ENCODE peak calls at places on chromosomes 5 and 9, in seven cellular contexts. V is SK-N-SH, S is H1, N is K562, W is HCT116, Y is GM12878, U is HepG2. X is an unnamed sample.

GRCh38 chr5:92795633-92796032 is 785.4 kb downstream of the NR2F1-AS1 start:
- DNase-seq in N (no peak), V (no peak), S (no peak), U (no peak), W (no peak), Y (no peak), X (no peak)

GRCh38 chr9:2570615-2571479 is 50.7 kb upstream of the VLDLR start:
- DNase-seq in N (peak), S (no peak), V (peak), U (peak), W (peak), Y (peak), X (peak)

GRCh38 chr5:177183142-177183541 is 49.6 kb downstream of the NSD1 start:
- DNase-seq in Y (no peak), N (no peak), U (no peak), S (no peak), W (no peak), V (no peak), X (no peak)

GRCh38 chr5:88000877-88001276 is 267.8 kb downstream of the TMEM161B start:
- DNase-seq in V (no peak), Y (no peak), U (no peak), S (no peak), N (no peak), W (no peak), X (no peak)

GRCh38 chr9:10059044-10059443 is 553.8 kb downstream of the PTPRD start:
- DNase-seq in N (no peak), S (no peak), Y (no peak), W (no peak), V (no peak), U (no peak), X (no peak)

GRCh38 chr9:1723616-1724015 is 291.5 kb upstream of the SMARCA2 start:
- DNase-seq in W (no peak), V (no peak), S (no peak), Y (no peak), U (no peak), N (no peak), X (no peak)

GRCh38 chr5:94094793-94095441 is 353.5 kb upstream of the POU5F2 start:
- DNase-seq in V (no peak), N (peak), S (no peak), W (no peak), U (no peak), Y (no peak), X (no peak)

GRCh38 chr5:2549354-2549753 is 202.1 kb downstream of the IRX2 start:
- DNase-seq in S (no peak), N (no peak), Y (no peak), U (no peak), W (no peak), V (no peak), X (no peak)

GRCh38 chr9:75083188-75083976 is 4.6 kb downstream of the NMRK1 start:
- DNase-seq in V (no peak), Y (no peak), N (peak), W (no peak), S (peak), U (peak), X (no peak)

GRCh38 chr5:5005351-5005750 is 134.8 kb upstream of the ADAMTS16 start:
- DNase-seq in S (no peak), W (no peak), V (no peak), U (no peak), Y (no peak), N (no peak), X (no peak)

GRCh38 chr9:116953271-116953670 is 266.2 kb downstream of the TRIM32 start:
- DNase-seq in V (no peak), S (no peak), W (no peak), U (no peak), Y (no peak), N (no peak), X (no peak)

GRCh38 chr5:88092938-88093635 is 175.6 kb downstream of the TMEM161B start:
- DNase-seq in N (no peak), W (no peak), Y (no peak), V (peak), S (no peak), U (no peak), X (no peak)

GRCh38 chr5:73564644-73565165 is 734 bp downstream of the ANKRA2 start:
- DNase-seq in N (no peak), Y (no peak), U (no peak), W (no peak), V (peak), S (no peak), X (no peak)

GRCh38 chr9:133778336-133778995 is 40.3 kb upstream of the SARDH start:
- DNase-seq in W (no peak), V (no peak), N (no peak), U (no peak), S (no peak), Y (no peak), X (no peak)

GRCh38 chr9:134211811-134212460 is 47.6 kb upstream of the RNU6ATAC start:
- DNase-seq in W (no peak), U (no peak), Y (no peak), S (no peak), V (peak), N (no peak), X (no peak)

GRCh38 chr5:1085391-1085790 is 26.5 kb downstream of the SLC12A7 start:
- DNase-seq in N (no peak), S (no peak), U (no peak), W (no peak), Y (no peak), V (no peak), X (no peak)

GRCh38 chr5:166505086-166505485 is 1786.4 kb upstream of the WWC1 start:
- DNase-seq in N (no peak), U (no peak), Y (no peak), S (no peak), V (no peak), W (no peak), X (no peak)

GRCh38 chr9:101671567-101671966 is 66.9 kb downstream of the GRIN3A start:
- DNase-seq in W (no peak), U (no peak), N (no peak), V (no peak), Y (no peak), S (no peak), X (no peak)

GRCh38 chr9:3498691-3499090 is 27.1 kb downstream of the RFX3 start:
- DNase-seq in W (no peak), U (no peak), S (no peak), Y (no peak), N (no peak), V (peak), X (no peak)

GRCh38 chr5:174734571-174735497 is 10.5 kb downstream of the MSX2 start:
- DNase-seq in U (no peak), W (no peak), Y (no peak), V (peak), S (peak), N (no peak), X (no peak)

GRCh38 chr5:169431386-169431785 is 130.4 kb upstream of the SLIT3 start:
- DNase-seq in W (no peak), Y (no peak), U (no peak), V (no peak), N (no peak), S (no peak), X (no peak)

GRCh38 chr5:35803221-35803651 is 53.5 kb upstream of the IL7R start:
- DNase-seq in N (no peak), Y (no peak), U (no peak), W (no peak), S (peak), V (peak), X (no peak)

GRCh38 chr9:86741311-86742215 is 205.7 kb downstream of the GAS1 start:
- DNase-seq in Y (no peak), V (no peak), S (no peak), N (no peak), U (no peak), W (peak), X (peak)
- TF ChIP-seq JUND in Y (no peak), V (peak), S (no peak), N (no peak), U (no peak), W (peak), X (no peak)

GRCh38 chr5:74865799-74866652 is at the start of gene FAM169A:
- DNase-seq in Y (no peak), W (no peak), N (no peak), S (peak), U (no peak), V (peak), X (peak)

GRCh38 chr5:74863726-74864125 is 2.5 kb downstream of the FAM169A start:
- DNase-seq in V (no peak), Y (no peak), S (no peak), W (no peak), N (no peak), U (no peak), X (no peak)

GRCh38 chr5:74865293-74865798 is 841 bp downstream of the FAM169A start:
- DNase-seq in W (no peak), U (no peak), V (peak), S (no peak), N (no peak), Y (no peak), X (peak)

GRCh38 chr5:74866653-74867162 is 521 bp upstream of the FAM169A start:
- DNase-seq in N (no peak), W (no peak), S (peak), Y (no peak), V (peak), U (peak), X (no peak)

GRCh38 chr5:74864823-74865222 is 1.4 kb downstream of the FAM169A start:
- DNase-seq in N (no peak), Y (no peak), U (peak), S (no peak), V (peak), W (no peak), X (peak)
- TF ChIP-seq JUND in N (no peak), Y (no peak), U (no peak), S (no peak), V (no peak), W (no peak), X (no peak)

GRCh38 chr9:81722277-81722676 is 32.9 kb upstream of the TLE1 start:
- DNase-seq in W (no peak), V (no peak), Y (no peak), U (no peak), S (no peak), N (no peak), X (no peak)
- TF ChIP-seq JUND in W (no peak), V (no peak), Y (no peak), U (no peak), S (no peak), N (no peak), X (no peak)

GRCh38 chr5:56575821-56576220 is 239.5 kb upstream of the MAP3K1 start:
- DNase-seq in Y (no peak), V (no peak), S (no peak), N (no peak), U (no peak), W (no peak), X (no peak)
- TF ChIP-seq JUND in Y (no peak), V (no peak), S (no peak), N (no peak), U (no peak), W (no peak), X (no peak)

GRCh38 chr5:134001938-134002731 is 2.6 kb downstream of the VDAC1 start:
- DNase-seq in N (no peak), Y (no peak), V (no peak), U (no peak), S (no peak), W (no peak), X (peak)

GRCh38 chr5:134005415-134006118 is 792 bp upstream of the VDAC1 start:
- DNase-seq in N (peak), W (no peak), V (peak), U (no peak), S (peak), Y (no peak), X (no peak)

GRCh38 chr5:134004626-134005414 is at the start of gene VDAC1:
- DNase-seq in Y (no peak), W (peak), V (peak), S (peak), U (no peak), N (peak), X (peak)

GRCh38 chr5:134003064-134003956 is 1.5 kb downstream of the VDAC1 start:
- DNase-seq in S (no peak), Y (no peak), U (no peak), V (peak), N (peak), W (no peak), X (no peak)

DNA sequence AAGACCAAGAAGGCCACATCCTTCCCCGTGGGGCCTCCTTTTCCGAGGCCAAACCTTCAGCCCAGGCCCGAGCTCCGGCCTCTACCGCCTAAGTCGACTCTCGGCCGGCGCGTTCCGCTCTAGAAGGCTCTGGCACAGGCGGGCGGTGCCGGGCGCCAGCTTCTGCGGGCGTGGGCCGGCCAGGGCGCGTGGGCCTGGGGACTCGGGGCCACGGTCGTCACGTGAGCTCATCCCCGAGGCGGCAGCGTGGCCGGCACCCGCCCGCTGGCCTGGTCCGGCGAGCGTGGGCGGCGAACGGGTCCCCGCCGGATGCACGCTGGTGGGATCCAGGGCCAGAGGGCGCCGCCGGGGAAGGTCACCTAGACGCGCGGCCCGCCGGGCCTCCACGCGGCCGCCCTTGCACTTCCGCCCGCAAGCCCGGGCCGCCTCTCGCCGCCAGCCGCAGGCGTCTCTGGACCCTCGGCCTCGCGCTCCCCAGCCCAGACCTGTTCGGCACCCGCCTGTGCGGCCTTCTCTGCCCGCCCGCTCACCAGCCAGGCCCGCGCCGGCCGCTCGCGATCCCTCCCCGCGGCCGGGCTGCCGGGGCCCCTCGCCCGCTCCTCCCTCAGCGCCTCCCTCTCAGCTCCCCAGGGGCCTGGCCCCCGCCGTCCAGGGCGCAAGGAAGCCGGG is 684 bp downstream of the VDAC1 start:
- DNase-seq in W (no peak), V (peak), N (peak), S (no peak), U (no peak), Y (no peak), X (no peak)
- TF ChIP-seq JUND in W (no peak), V (no peak), N (no peak), S (no peak), U (no peak), Y (no peak), X (no peak)

GRCh38 chr9:95060916-95061315 is 256.6 kb downstream of the FANCC start:
- DNase-seq in Y (no peak), W (no peak), V (no peak), U (no peak), S (no peak), N (no peak), X (no peak)

GRCh38 chr9:95060246-95060645 is 257.3 kb downstream of the FANCC start:
- DNase-seq in S (no peak), W (no peak), U (no peak), V (no peak), Y (no peak), N (no peak), X (no peak)

GRCh38 chr9:95058121-95058785 is 259.3 kb downstream of the FANCC start:
- DNase-seq in U (no peak), S (no peak), N (no peak), W (no peak), V (no peak), Y (no peak), X (no peak)

GRCh38 chr9:95057121-95057520 is 260.4 kb downstream of the FANCC start:
- DNase-seq in N (no peak), U (no peak), W (no peak), Y (no peak), S (no peak), V (peak), X (no peak)

GRCh38 chr9:95058795-95059386 is 258.6 kb downstream of the FANCC start:
- DNase-seq in W (no peak), V (no peak), N (no peak), U (no peak), S (no peak), Y (no peak), X (no peak)
- TF ChIP-seq JUND in W (no peak), V (no peak), N (no peak), U (no peak), S (no peak), Y (no peak), X (no peak)

GRCh38 chr9:6428940-6429889 is 16.2 kb downstream of the UHRF2 start:
- DNase-seq in S (no peak), Y (peak), W (no peak), V (no peak), N (no peak), U (no peak), X (no peak)

GRCh38 chr9:6439051-6439703 is 26.2 kb downstream of the UHRF2 start:
- DNase-seq in Y (no peak), V (no peak), S (no peak), W (no peak), N (no peak), U (no peak), X (no peak)

GRCh38 chr9:6433405-6433804 is 20.4 kb downstream of the UHRF2 start:
- DNase-seq in U (no peak), V (no peak), W (no peak), Y (no peak), N (no peak), S (no peak), X (no peak)
- TF ChIP-seq JUND in U (no peak), V (no peak), W (no peak), Y (no peak), N (no peak), S (no peak), X (no peak)

GRCh38 chr5:168072665-168073064 is 218.8 kb upstream of the WWC1 start:
- DNase-seq in N (no peak), Y (no peak), W (no peak), U (no peak), V (no peak), S (no peak), X (no peak)

GRCh38 chr5:168073311-168073710 is 218.1 kb upstream of the WWC1 start:
- DNase-seq in W (no peak), U (no peak), S (no peak), V (no peak), Y (no peak), N (no peak), X (no peak)

GRCh38 chr5:168075387-168075786 is 216.1 kb upstream of the WWC1 start:
- DNase-seq in W (no peak), V (no peak), U (no peak), N (no peak), S (no peak), Y (no peak), X (no peak)

GRCh38 chr5:168073991-168074800 is 217.2 kb upstream of the WWC1 start:
- DNase-seq in N (no peak), U (no peak), W (no peak), S (no peak), V (no peak), Y (no peak), X (no peak)

GRCh38 chr5:168076561-168076991 is 214.9 kb upstream of the WWC1 start:
- DNase-seq in N (no peak), W (peak), V (peak), Y (no peak), U (peak), S (peak), X (no peak)
- TF ChIP-seq JUND in N (no peak), W (no peak), V (no peak), Y (no peak), U (no peak), S (no peak), X (no peak)

GRCh38 chr9:126152622-126153362 is 173.8 kb upstream of the MVB12B start:
- DNase-seq in U (no peak), N (no peak), S (no peak), V (no peak), Y (no peak), W (no peak), X (no peak)
- TF ChIP-seq JUND in U (no peak), N (no peak), S (no peak), V (no peak), Y (no peak), W (no peak), X (no peak)

DNA sequence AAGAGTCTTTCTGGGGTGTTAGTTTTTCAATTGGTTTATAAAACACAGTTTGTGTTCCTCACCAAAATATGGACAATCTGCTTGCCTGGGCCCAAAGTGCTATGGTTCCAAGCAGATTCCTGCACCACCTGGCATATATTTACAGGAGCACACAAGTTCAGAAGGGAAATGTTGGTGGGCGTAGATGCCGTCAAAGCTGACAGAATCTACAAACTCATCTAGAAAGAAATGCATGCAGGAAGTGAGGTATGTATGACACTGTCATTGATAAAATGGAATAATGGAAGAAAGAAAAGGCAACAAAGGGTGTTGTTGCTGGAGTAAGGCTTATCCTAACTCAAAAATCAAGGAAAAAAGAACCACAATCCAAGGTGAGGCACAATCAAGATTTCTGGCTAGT is 225.8 kb downstream of the MLLT3 start:
- DNase-seq in U (no peak), W (no peak), S (no peak), Y (no peak), N (no peak), V (no peak), X (no peak)
- TF ChIP-seq JUND in U (no peak), W (no peak), S (no peak), Y (no peak), N (no peak), V (no peak), X (no peak)

X was measured in T47D.